ENCODE peak calls at places on chromosomes 13 and 19, in nine cellular contexts. X, S, O, R, F, V, I, H and A are unnamed samples.

GRCh38 chr13:49436890-49437289 is 7.0 kb downstream of the CAB39L start:
- DNase-seq in I (peak; percentile 72), F (no peak), H (peak; percentile 61), S (peak; percentile 59), V (no peak), R (no peak), O (no peak), X (peak; percentile 79), A (peak; percentile 59)

GRCh38 chr19:23971598-23971997 is 56.9 kb downstream of the ZNF726 start:
- DNase-seq in O (no peak), X (no peak), R (no peak), S (no peak), F (no peak), I (no peak), V (no peak), H (no peak), A (no peak)

GRCh38 chr13:25911020-25911419 is 140.8 kb downstream of the SHISA2 start:
- DNase-seq in O (no peak), S (no peak), I (no peak), R (peak; percentile 22), X (no peak), F (peak; percentile 70), H (no peak), V (no peak), A (no peak)

GRCh38 chr13:80529734-80530133 is 188.8 kb upstream of the SPRY2 start:
- DNase-seq in H (peak; percentile 46), O (no peak), S (peak; percentile 39), R (no peak), I (no peak), X (peak; percentile 75), F (no peak), V (no peak), A (peak; percentile 17)

GRCh38 chr19:4388171-4389063 is 11.9 kb downstream of the SH3GL1 start:
- DNase-seq in F (no peak), V (no peak), S (no peak), X (no peak), H (no peak), R (no peak), I (peak; percentile 5), O (peak; percentile 64), A (no peak)

GRCh38 chr19:30664358-30665058 is 292.3 kb downstream of the ZNF536 start:
- DNase-seq in H (peak; percentile 4), R (peak; percentile 35), F (no peak), I (peak; percentile 19), X (peak; percentile 19), S (peak; percentile 5), V (no peak), O (no peak), A (peak; percentile 3)

GRCh38 chr13:75494491-75494890 is 12.5 kb upstream of the TBC1D4 start:
- DNase-seq in O (no peak), H (peak; percentile 46), F (no peak), R (no peak), I (no peak), S (peak; percentile 51), V (no peak), X (no peak), A (peak; percentile 26)

GRCh38 chr19:32403291-32403995 is 2.1 kb upstream of the DPY19L3 start:
- DNase-seq in H (no peak), I (no peak), O (no peak), V (no peak), S (no peak), R (no peak), F (no peak), X (no peak), A (no peak)

GRCh38 chr13:20064128-20064527 is 96.7 kb downstream of the GJA3 start:
- DNase-seq in V (no peak), I (no peak), H (peak; percentile 51), O (no peak), S (peak; percentile 60), F (no peak), X (peak; percentile 18), R (no peak), A (peak; percentile 24)

GRCh38 chr13:36841411-36841810 is 22.4 kb downstream of the RFXAP start:
- DNase-seq in O (no peak), R (no peak), H (no peak), S (no peak), V (no peak), F (no peak), I (no peak), X (peak; percentile 22), A (no peak)

GRCh38 chr19:8699908-8700307 is 1.3 kb upstream of the ACTL9 start:
- DNase-seq in F (no peak), S (no peak), H (no peak), O (no peak), X (no peak), V (no peak), R (no peak), I (no peak), A (no peak)

GRCh38 chr13:32905063-32905863 is 111.0 kb upstream of the KL start:
- DNase-seq in R (no peak), H (peak; percentile 65), X (no peak), V (no peak), F (no peak), I (peak; percentile 78), S (peak; percentile 57), O (no peak), A (peak; percentile 20)

GRCh38 chr13:113371061-113371460 is 7.1 kb upstream of the GRTP1 start:
- DNase-seq in R (no peak), F (no peak), V (no peak), O (no peak), X (no peak), I (no peak), H (no peak), S (no peak), A (no peak)

GRCh38 chr13:83568019-83568418 is 314.3 kb downstream of the SLITRK1 start:
- DNase-seq in O (no peak), I (no peak), X (no peak), R (no peak), F (no peak), S (no peak), V (no peak), H (no peak), A (no peak)